ENCODE peak calls at places on chromosomes 7 and 10, in four cellular contexts. X, L, R and W are unnamed samples.
A peak's percentile ranks its signal among the peaks of the same experiment; 100 is the strongest.

GRCh38 chr7:122984021-122984420 is 11.5 kb downstream of the TAS2R16 start:
- DNase-seq in L (no peak), X (no peak), R (no peak), W (no peak)

GRCh38 chr7:46854958-46855473 is 726.9 kb downstream of the TNS3 start:
- DNase-seq in L (peak; percentile 9), R (no peak), X (no peak), W (no peak)

GRCh38 chr10:34346516-34347150 is 468.5 kb downstream of the PARD3 start:
- DNase-seq in R (no peak), L (no peak), X (no peak), W (no peak)

GRCh38 chr7:121084748-121085336 is 96.3 kb downstream of the CPED1 start:
- DNase-seq in L (peak; percentile 16), X (no peak), R (peak; percentile 24), W (no peak)

GRCh38 chr7:37758467-37758866 is 74.9 kb downstream of the GPR141 start:
- DNase-seq in R (no peak), X (no peak), L (no peak), W (no peak)

GRCh38 chr10:88728107-88728763 is 22.2 kb downstream of the LIPK start:
- DNase-seq in R (peak; percentile 17), L (peak; percentile 46), X (no peak), W (peak; percentile 93)

GRCh38 chr7:16905300-16906044 is 23.7 kb upstream of the AGR3 start:
- DNase-seq in X (no peak), R (peak; percentile 52), L (peak; percentile 93), W (no peak)

GRCh38 chr7:156102267-156102666 is 290.0 kb upstream of the SHH start:
- DNase-seq in L (no peak), X (no peak), R (no peak), W (no peak)

GRCh38 chr7:120799147-120799546 is 58.8 kb downstream of the TSPAN12 start:
- DNase-seq in R (no peak), X (no peak), L (no peak), W (no peak)

GRCh38 chr7:414681-415560 is 104.7 kb downstream of the PDGFA start:
- DNase-seq in R (no peak), X (no peak), L (no peak), W (no peak)

GRCh38 chr10:11509036-11509435 is 102.4 kb downstream of the USP6NL start:
- DNase-seq in L (no peak), X (no peak), R (no peak), W (no peak)

GRCh38 chr7:93373537-93373936 is 141.4 kb downstream of the VPS50 start:
- DNase-seq in X (no peak), R (no peak), L (no peak), W (no peak)

DNA sequence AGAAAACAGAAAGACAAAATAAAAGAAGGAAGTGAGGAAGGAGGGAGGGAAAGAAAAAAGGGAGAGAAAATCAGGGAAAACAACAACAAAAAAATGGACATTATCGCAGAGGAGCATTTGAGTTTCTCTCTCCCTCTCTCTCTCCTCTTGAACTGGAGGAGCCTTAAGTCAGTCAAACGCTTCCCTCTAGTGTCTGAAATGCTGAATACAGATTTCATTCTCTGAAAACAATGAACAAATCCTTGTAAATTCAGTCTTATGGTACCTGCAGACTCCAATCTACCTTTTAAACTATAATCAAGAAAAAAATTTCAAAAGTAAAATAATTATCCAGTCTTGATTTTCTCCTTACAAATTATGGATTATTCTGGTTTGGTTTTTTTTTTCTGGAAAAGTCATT is 89.2 kb upstream of the PFKP start:
- DNase-seq in R (peak; percentile 56), X (no peak), L (peak; percentile 75), W (no peak)
- TF ChIP-seq RNF2 in R (no peak), X (no peak), L (no peak), W (no peak)

DNA sequence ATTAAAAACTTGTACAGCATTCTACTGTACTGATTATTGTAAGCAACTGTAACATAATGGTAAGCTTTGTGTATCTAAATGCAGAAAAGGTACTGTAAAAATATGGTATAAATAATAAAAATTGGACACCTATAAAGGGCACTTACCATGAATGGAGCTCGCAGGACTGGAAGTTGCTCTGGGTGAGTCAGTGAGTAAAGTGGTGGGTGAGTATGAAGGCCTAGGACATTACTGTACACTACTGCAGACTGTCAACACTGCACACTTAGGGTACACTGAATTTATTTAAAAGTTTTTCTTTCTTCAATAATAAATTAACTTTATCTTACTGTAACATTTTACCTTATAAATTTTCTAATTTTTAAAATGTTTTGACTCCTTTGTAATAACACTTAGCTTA is 118.6 kb upstream of the ASAH2 start:
- DNase-seq in X (no peak), L (no peak), R (no peak), W (no peak)
- TF ChIP-seq RNF2 in X (no peak), L (no peak), R (no peak), W (no peak)

DNA sequence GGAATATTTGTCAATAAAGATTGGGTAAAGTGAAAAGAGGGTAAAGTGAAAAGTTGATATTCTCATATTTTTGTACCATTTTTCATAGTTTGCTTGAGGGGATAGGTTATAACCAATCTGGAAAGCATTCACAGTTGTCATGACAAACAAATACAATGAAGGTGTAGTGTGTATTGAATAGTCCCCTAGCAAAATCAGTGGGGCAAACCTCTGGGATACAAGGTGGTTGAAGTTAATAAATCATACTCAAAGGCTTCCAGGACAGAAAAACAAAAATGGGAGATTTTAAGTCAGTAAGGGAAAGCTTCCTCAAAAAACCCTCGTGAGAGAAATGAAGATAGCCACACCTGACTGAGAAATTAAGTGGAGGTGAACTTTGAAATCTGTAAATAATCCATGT is 39.4 kb downstream of the PHTF2 start:
- DNase-seq in L (no peak), R (no peak), X (no peak), W (no peak)
- TF ChIP-seq RNF2 in L (no peak), R (no peak), X (no peak), W (no peak)

DNA sequence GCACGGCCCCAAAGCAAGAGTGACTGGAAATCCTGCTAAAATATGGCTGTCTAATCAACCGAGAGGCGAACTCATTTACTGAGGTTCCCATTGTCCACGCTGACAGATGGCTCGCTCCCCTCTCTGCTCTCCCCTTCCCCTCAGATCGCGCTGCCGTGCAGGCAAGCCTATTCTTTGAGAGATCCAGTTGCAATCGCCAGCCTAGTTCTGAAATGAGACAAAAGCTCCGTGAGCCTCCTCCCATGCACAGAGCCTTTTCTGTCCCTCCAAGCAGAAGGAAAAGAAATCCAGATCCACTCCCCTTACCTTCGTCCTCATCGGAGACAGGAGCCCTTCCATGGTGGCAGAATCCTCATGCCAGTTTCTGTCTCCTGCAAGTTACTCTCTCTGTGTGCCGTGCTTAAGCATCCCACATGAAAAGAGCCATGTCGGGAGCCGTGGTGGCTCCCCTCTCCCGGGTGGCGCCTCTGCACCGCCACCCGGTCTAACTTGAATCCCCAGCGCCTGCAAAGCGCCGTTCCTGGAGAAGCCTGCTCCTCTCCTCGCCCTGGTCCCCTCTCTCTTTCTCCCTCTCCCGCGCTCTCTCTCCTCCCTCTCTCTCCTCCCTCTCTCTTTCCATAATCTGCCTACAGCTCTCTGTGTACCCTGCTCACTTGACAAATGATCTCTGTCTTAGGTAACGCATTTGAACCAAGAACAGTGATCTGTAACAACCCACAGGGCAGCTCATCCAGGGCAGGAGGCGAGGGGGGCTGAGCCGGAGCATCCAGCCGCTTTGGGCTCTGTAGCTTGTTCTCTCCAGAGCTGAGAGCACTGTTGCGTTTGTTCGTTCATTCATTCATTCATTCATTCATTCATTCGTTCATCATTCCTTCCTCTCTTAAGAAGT is 156.8 kb downstream of the FRMD4A start:
- DNase-seq in R (no peak), X (no peak), L (no peak), W (no peak)
- TF ChIP-seq RNF2 in R (no peak), X (no peak), L (no peak), W (peak; percentile 13)

GRCh38 chr7:99313204-99313573 is 12.5 kb upstream of the ARPC1A start:
- DNase-seq in L (no peak), R (no peak), X (no peak), W (no peak)

GRCh38 chr7:99309141-99309540 is 16.6 kb upstream of the ARPC1A start:
- DNase-seq in L (no peak), R (no peak), X (no peak), W (no peak)

GRCh38 chr7:99310004-99310403 is 15.7 kb upstream of the ARPC1A start:
- DNase-seq in R (no peak), L (no peak), X (no peak), W (no peak)

GRCh38 chr7:99312316-99313203 is 13.1 kb upstream of the ARPC1A start:
- DNase-seq in R (peak; percentile 68), X (peak; percentile 81), L (peak; percentile 61), W (peak; percentile 91)

GRCh38 chr7:99311702-99312101 is 14.0 kb upstream of the ARPC1A start:
- DNase-seq in L (no peak), X (no peak), R (no peak), W (no peak)
- TF ChIP-seq RNF2 in L (no peak), X (no peak), R (no peak), W (no peak)